ENCODE peak calls at places on chromosomes 3 and 15, in five cellular contexts. R, P, O, L and I are unnamed samples.

GRCh38 chr3:192408721-192409151 is 318.6 kb downstream of the FGF12 start:
- DNase-seq in L (no peak), O (peak; percentile 16), R (no peak), P (peak; percentile 22), I (no peak)

GRCh38 chr3:124760601-124761000 is 30.3 kb downstream of the UMPS start:
- DNase-seq in P (peak; percentile 43), O (no peak), L (no peak), R (no peak), I (peak; percentile 57)

GRCh38 chr15:64583519-64583918 is 123.1 kb downstream of the ZNF609 start:
- DNase-seq in L (no peak), O (no peak), P (no peak), R (no peak), I (no peak)

GRCh38 chr15:68010366-68010765 is 43.7 kb upstream of the PIAS1 start:
- DNase-seq in O (no peak), P (no peak), L (no peak), R (no peak), I (no peak)

GRCh38 chr3:165194477-165195135 is 1.6 kb downstream of the SLITRK3 start:
- DNase-seq in R (no peak), O (no peak), L (no peak), P (no peak), I (no peak)

GRCh38 chr3:188229177-188229576 is 75.2 kb downstream of the LPP start:
- DNase-seq in P (no peak), R (peak; percentile 40), O (no peak), L (no peak), I (no peak)

GRCh38 chr3:185688808-185689207 is 102.7 kb downstream of the SENP2 start:
- DNase-seq in O (no peak), R (peak; percentile 50), P (peak; percentile 68), L (peak; percentile 87), I (peak; percentile 31)

GRCh38 chr15:86876387-86876786 is 796.7 kb downstream of the AGBL1 start:
- DNase-seq in L (no peak), O (no peak), R (no peak), P (no peak), I (no peak)

GRCh38 chr3:32457971-32458471 is 44.6 kb downstream of the CMTM6 start:
- DNase-seq in P (no peak), R (no peak), L (no peak), O (no peak), I (no peak)

GRCh38 chr3:1118074-1118473 is 25.2 kb downstream of the CNTN6 start:
- DNase-seq in P (peak; percentile 76), R (no peak), L (no peak), O (no peak), I (no peak)

GRCh38 chr3:10845839-10846656 is 30.0 kb downstream of the SLC6A11 start:
- DNase-seq in O (no peak), R (no peak), P (no peak), L (no peak), I (no peak)

GRCh38 chr3:196007744-196008143 is 74.1 kb downstream of the TFRC start:
- DNase-seq in L (no peak), P (no peak), O (no peak), R (no peak), I (no peak)

GRCh38 chr15:76346666-76347506 is 10.3 kb downstream of the ISL2 start:
- DNase-seq in P (peak; percentile 33), R (no peak), O (no peak), L (no peak), I (no peak)

GRCh38 chr3:46663611-46664135 is 29.8 kb downstream of the ALS2CL start:
- DNase-seq in R (peak; percentile 23), P (peak; percentile 43), O (no peak), L (peak; percentile 3), I (no peak)

GRCh38 chr15:89121414-89121813 is 33.2 kb downstream of the ABHD2 start:
- DNase-seq in R (peak; percentile 56), P (peak; percentile 77), L (peak; percentile 77), O (no peak), I (peak; percentile 69)

GRCh38 chr15:89118481-89118989 is 30.3 kb downstream of the ABHD2 start:
- DNase-seq in O (no peak), L (no peak), R (no peak), P (no peak), I (no peak)

GRCh38 chr15:89119489-89120478 is 31.5 kb downstream of the ABHD2 start:
- DNase-seq in L (peak; percentile 95), R (no peak), P (peak; percentile 67), O (no peak), I (peak; percentile 37)

GRCh38 chr15:89125038-89125826 is 37.0 kb downstream of the ABHD2 start:
- DNase-seq in L (peak; percentile 67), R (peak; percentile 56), P (peak; percentile 72), O (no peak), I (peak; percentile 75)

DNA sequence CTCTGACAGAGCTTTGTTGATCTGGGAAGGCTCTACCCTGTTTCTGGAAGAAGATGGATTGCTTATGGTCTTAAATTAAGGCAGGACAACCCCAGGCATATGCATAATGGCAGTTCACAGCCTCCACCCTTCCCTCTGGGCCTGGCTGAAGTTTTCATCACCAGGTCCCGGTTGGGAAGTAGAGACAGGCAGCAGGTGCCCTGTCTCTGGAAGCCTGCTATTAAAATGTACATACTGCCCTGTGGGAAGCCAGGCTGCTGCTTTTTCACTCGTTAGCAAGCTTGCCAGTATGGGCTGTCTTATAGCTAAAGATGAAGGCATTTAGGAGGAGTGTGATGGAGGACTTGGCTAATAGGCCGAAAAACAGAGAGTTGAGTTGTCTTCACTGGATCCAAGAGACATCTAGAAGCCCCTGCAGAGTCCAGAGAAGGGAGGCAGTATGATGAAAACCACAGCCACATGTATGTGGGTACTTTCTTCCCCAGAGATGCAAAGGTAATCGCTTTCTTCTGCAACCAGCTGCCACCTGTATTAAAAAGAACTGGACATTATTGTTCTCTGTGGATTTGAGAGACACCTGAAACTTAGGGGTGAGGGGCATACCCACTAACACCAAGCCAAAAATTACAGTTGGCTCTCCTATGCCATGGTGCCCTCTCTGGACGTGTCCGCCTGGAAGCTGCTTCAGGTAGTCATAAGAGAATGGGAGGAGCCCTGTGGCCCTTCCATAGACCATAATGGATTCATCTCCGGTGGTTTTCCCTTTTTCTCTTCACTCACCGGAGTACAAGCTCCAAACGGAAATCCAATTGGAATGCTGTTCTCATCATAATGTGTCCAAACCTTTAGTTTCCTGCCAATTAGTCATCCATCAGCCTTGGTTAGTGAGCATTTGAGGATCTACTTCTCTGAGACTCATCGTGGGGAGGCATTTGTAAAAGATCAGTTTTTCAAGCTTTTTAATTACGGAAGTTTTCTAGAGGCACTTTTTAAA is 34.6 kb downstream of the ABHD2 start:
- DNase-seq in P (no peak), R (no peak), O (no peak), L (no peak), I (peak; percentile 11)
- H3K27ac ChIP-seq in P (peak overlapping the region; percentile 92), R (peak overlapping the region; percentile 14), O (peak overlapping the region; percentile 95), L (peak overlapping the region; percentile 87), I (peak overlapping the region; percentile 80)

GRCh38 chr15:74773731-74774252 is 8.1 kb upstream of the CSK start:
- DNase-seq in R (no peak), P (no peak), L (no peak), O (no peak), I (no peak)
- H3K4me1 ChIP-seq in R (peaks cover 50% of the 10 kb centered on the region), P (peaks cover 2% of the 10 kb centered on the region), L (no peaks in the 10 kb centered on the region), O (peaks cover 22% of the 10 kb centered on the region), I (peaks cover 6% of the 10 kb centered on the region)

GRCh38 chr3:52524752-52525661 is 8.7 kb downstream of the NT5DC2 start:
- DNase-seq in L (no peak), P (no peak), O (peak; percentile 61), R (no peak), I (peak; percentile 42)
- H3K27ac ChIP-seq in L (no peak overlapping the region), P (peak overlapping the region; percentile 12), O (peak overlapping the region; percentile 88), R (no peak overlapping the region), I (peak overlapping the region; percentile 2)

DNA sequence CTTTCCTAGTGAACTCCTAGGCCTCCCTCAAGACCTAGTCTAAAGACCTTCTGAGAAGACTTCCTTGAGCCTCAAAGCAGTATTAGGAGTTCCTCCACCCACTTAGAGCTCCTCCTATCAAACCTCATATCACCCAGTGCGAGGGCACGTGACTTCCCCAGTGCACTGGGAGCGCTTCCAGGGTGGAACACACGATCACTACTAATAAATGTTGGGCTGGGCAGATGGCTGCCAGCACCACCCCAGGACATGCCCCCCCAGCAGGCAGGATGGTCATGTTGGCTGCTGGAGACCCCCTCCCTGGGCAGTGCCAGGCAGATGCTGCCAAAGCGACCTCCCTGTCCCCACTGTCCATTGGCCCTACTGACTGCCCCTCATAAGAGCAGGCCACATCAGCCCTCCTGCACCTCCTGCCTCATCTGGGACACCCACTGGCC is 8.5 kb upstream of the PLXND1 start:
- DNase-seq in P (no peak), O (peak; percentile 62), L (peak; percentile 45), R (peak; percentile 75), I (no peak)
- H3K4me1 ChIP-seq in P (peaks cover 7% of the 10 kb centered on the region), O (peaks cover 98% of the 10 kb centered on the region), L (peaks cover 60% of the 10 kb centered on the region), R (peaks cover 78% of the 10 kb centered on the region), I (peaks cover 9% of the 10 kb centered on the region)

GRCh38 chr15:70093070-70093469 is 4.6 kb downstream of the TLE3 start:
- DNase-seq in P (no peak), O (no peak), R (no peak), L (no peak), I (no peak)
- H3K27ac ChIP-seq in P (peak overlapping the region; percentile 91), O (no peak overlapping the region), R (peak overlapping the region; percentile 81), L (no peak overlapping the region), I (peak overlapping the region; percentile 57)

GRCh38 chr15:74420193-74420905 is 13.4 kb downstream of the SEMA7A start:
- DNase-seq in O (peak; percentile 38), L (peak; percentile 10), R (no peak), P (no peak), I (peak; percentile 42)
- H3K4me1 ChIP-seq in O (peaks cover 52% of the 10 kb centered on the region), L (peaks cover 25% of the 10 kb centered on the region), R (peaks cover 24% of the 10 kb centered on the region), P (peaks cover 14% of the 10 kb centered on the region), I (no peaks in the 10 kb centered on the region)